ENCODE peak calls at places on chromosome 12, in eight cellular contexts. F, H, E, S, K, D, T and P are unnamed samples.

GRCh38 chr12:89789862-89790261 is 81.2 kb upstream of the ATP2B1 start:
- DNase-seq in F (peak), H (peak), E (no peak), S (no peak), K (no peak), D (no peak), T (no peak), P (no peak)

GRCh38 chr12:127363392-127363791 is 903.6 kb upstream of the TMEM132C start:
- DNase-seq in F (no peak), H (peak), E (no peak), S (no peak), K (no peak), D (no peak), T (no peak), P (no peak)

GRCh38 chr12:92898755-92899154 is 30.3 kb downstream of the EEA1 start:
- DNase-seq in F (no peak), H (peak), E (no peak), S (no peak), K (no peak), D (no peak), T (no peak), P (no peak)

GRCh38 chr12:28253175-28253641 is 63.0 kb downstream of the CCDC91 start:
- DNase-seq in F (no peak), H (no peak), E (no peak), S (peak), K (no peak), D (no peak), T (no peak), P (peak)

GRCh38 chr12:78898416-78898815 is 33.8 kb downstream of the SYT1 start:
- DNase-seq in F (no peak), H (no peak), E (peak), S (no peak), K (no peak), D (peak), T (no peak), P (no peak)

GRCh38 chr12:13376627-13377373 is 180.3 kb downstream of the EMP1 start:
- DNase-seq in F (no peak), H (no peak), E (no peak), S (no peak), K (no peak), D (no peak), T (no peak), P (no peak)

GRCh38 chr12:11228268-11228879 is 41.1 kb downstream of the PRB3 start:
- DNase-seq in F (peak), H (peak), E (peak), S (no peak), K (peak), D (no peak), T (peak), P (peak)

GRCh38 chr12:69130064-69130463 is 109.3 kb upstream of the CPSF6 start:
- DNase-seq in F (no peak), H (peak), E (no peak), S (no peak), K (no peak), D (no peak), T (no peak), P (no peak)

GRCh38 chr12:79674629-79675028 is 16.1 kb downstream of the PAWR start:
- DNase-seq in F (no peak), H (peak), E (no peak), S (no peak), K (no peak), D (no peak), T (no peak), P (no peak)

GRCh38 chr12:123853401-123854070 is 91.4 kb downstream of the DNAH10 start:
- DNase-seq in F (no peak), H (no peak), E (no peak), S (no peak), K (no peak), D (no peak), T (no peak), P (no peak)

GRCh38 chr12:125346361-125346760 is 281.1 kb downstream of the AACS start:
- DNase-seq in F (no peak), H (no peak), E (no peak), S (no peak), K (no peak), D (no peak), T (no peak), P (no peak)

GRCh38 chr12:122100568-122100967 is 22.0 kb downstream of the MLXIP start:
- DNase-seq in F (no peak), H (no peak), E (no peak), S (no peak), K (no peak), D (no peak), T (no peak), P (no peak)